ENCODE peak calls at places on chromosome 17, in five cellular contexts. E, I, H, J and Q are unnamed samples.
A peak's percentile ranks its signal among the peaks of the same experiment; 100 is the strongest.

GRCh38 chr17:37405955-37406634 is 541 bp downstream of the ACACA start:
- DNase-seq in E (no peak), I (no peak), J (peak; percentile 12), H (no peak), Q (no peak)

GRCh38 chr17:15479697-15480096 is 12.3 kb upstream of the CDRT4 start:
- DNase-seq in J (peak; percentile 54), E (no peak), I (no peak), H (no peak), Q (no peak)

GRCh38 chr17:19003966-19004600 is 481 bp downstream of the FAM83G start:
- DNase-seq in I (peak; percentile 73), J (peak; percentile 15), H (no peak), E (no peak), Q (peak; percentile 35)

GRCh38 chr17:14731591-14731990 is 430.7 kb downstream of the HS3ST3B1 start:
- DNase-seq in J (no peak), I (no peak), H (no peak), E (no peak), Q (no peak)

GRCh38 chr17:81049372-81049911 is 14.5 kb downstream of the BAIAP2 start:
- DNase-seq in J (no peak), E (no peak), I (no peak), H (no peak), Q (no peak)

GRCh38 chr17:39224778-39225307 is 902 bp downstream of the STAC2 start:
- DNase-seq in J (no peak), I (no peak), E (no peak), H (no peak), Q (no peak)

GRCh38 chr17:34135841-34136240 is 119.2 kb upstream of the CCL2 start:
- DNase-seq in E (no peak), J (no peak), I (no peak), H (no peak), Q (no peak)

GRCh38 chr17:36149296-36149820 is 27.1 kb downstream of the TBC1D3B start:
- DNase-seq in I (peak; percentile 63), J (peak; percentile 82), H (no peak), E (no peak), Q (peak; percentile 30)

GRCh38 chr17:40309938-40310510 is 1.0 kb downstream of the RARA start:
- DNase-seq in H (peak; percentile 70), J (no peak), E (peak; percentile 38), I (peak; percentile 59), Q (no peak)

GRCh38 chr17:10631701-10632100 is 25.4 kb downstream of the MYH3 start:
- DNase-seq in E (no peak), H (no peak), J (no peak), I (no peak), Q (no peak)

GRCh38 chr17:68868708-68869107 is 86.5 kb downstream of the ABCA8 start:
- DNase-seq in H (no peak), I (no peak), J (peak; percentile 51), E (no peak), Q (no peak)

GRCh38 chr17:72538921-72539352 is 418.1 kb downstream of the SOX9 start:
- DNase-seq in J (no peak), I (no peak), E (no peak), H (no peak), Q (no peak)

GRCh38 chr17:65123757-65124675 is 13.2 kb upstream of the RGS9 start:
- DNase-seq in E (no peak), J (peak; percentile 79), H (no peak), I (no peak), Q (no peak)

GRCh38 chr17:75473246-75473645 is 16.8 kb downstream of the TMEM94 start:
- DNase-seq in J (no peak), I (no peak), E (no peak), H (no peak), Q (no peak)

GRCh38 chr17:3603870-3604259 is 5.3 kb downstream of the TRPV1 start:
- DNase-seq in E (no peak), J (no peak), I (no peak), H (no peak), Q (no peak)

GRCh38 chr17:29563816-29564215 is 3.0 kb downstream of the ABHD15 start:
- DNase-seq in J (no peak), I (no peak), H (peak; percentile 53), E (no peak), Q (no peak)

GRCh38 chr17:81118308-81119221 is 46.7 kb upstream of the PVALEF start:
- DNase-seq in H (no peak), I (no peak), J (no peak), E (no peak), Q (no peak)

GRCh38 chr17:42407289-42407836 is 15.7 kb downstream of the CAVIN1 start:
- DNase-seq in J (peak; percentile 60), E (peak; percentile 85), I (peak; percentile 93), H (peak; percentile 90), Q (peak; percentile 89)

GRCh38 chr17:79834575-79835469 is 4.4 kb downstream of the CBX4 start:
- DNase-seq in J (no peak), E (no peak), H (no peak), I (no peak), Q (no peak)

GRCh38 chr17:79835470-79835899 is 3.8 kb downstream of the CBX4 start:
- DNase-seq in H (no peak), I (no peak), E (no peak), J (no peak), Q (no peak)

GRCh38 chr17:79832211-79833109 is 6.8 kb downstream of the CBX4 start:
- DNase-seq in J (no peak), E (peak; percentile 57), I (no peak), H (no peak), Q (no peak)

GRCh38 chr17:79833110-79833450 is 6.2 kb downstream of the CBX4 start:
- DNase-seq in I (no peak), H (no peak), J (no peak), E (no peak), Q (no peak)

GRCh38 chr17:79833744-79834574 is 5.3 kb downstream of the CBX4 start:
- DNase-seq in H (no peak), I (no peak), J (no peak), E (peak; percentile 33), Q (no peak)
- H3K4me3 ChIP-seq in H (no peak overlapping the region), I (no peak overlapping the region), J (no peak overlapping the region), E (no peak overlapping the region), Q (no peak overlapping the region)

GRCh38 chr17:70181866-70182265 is 12.5 kb downstream of the KCNJ2 start:
- DNase-seq in E (no peak), H (no peak), J (peak; percentile 31), I (no peak), Q (no peak)
- H3K4me3 ChIP-seq in E (no peak overlapping the region), H (no peak overlapping the region), J (no peak overlapping the region), I (no peak overlapping the region), Q (no peak overlapping the region)

GRCh38 chr17:74404802-74405201 is 27.1 kb upstream of the GPRC5C start:
- DNase-seq in I (no peak), J (no peak), H (no peak), E (no peak), Q (no peak)
- H3K4me3 ChIP-seq in I (no peak overlapping the region), J (no peak overlapping the region), H (no peak overlapping the region), E (no peak overlapping the region), Q (no peak overlapping the region)

GRCh38 chr17:82649501-82650261 is 1.4 kb upstream of the WDR45B start:
- DNase-seq in E (no peak), H (no peak), J (no peak), I (no peak), Q (peak; percentile 42)
- H3K4me3 ChIP-seq in E (no peak overlapping the region), H (no peak overlapping the region), J (no peak overlapping the region), I (no peak overlapping the region), Q (no peak overlapping the region)

GRCh38 chr17:28043296-28043695 is 819 bp downstream of the NLK start:
- DNase-seq in J (no peak), H (no peak), E (no peak), I (no peak), Q (no peak)
- H3K4me3 ChIP-seq in J (no peak overlapping the region), H (no peak overlapping the region), E (no peak overlapping the region), I (peak overlapping the region; percentile 93), Q (no peak overlapping the region)

GRCh38 chr17:7497636-7498035 is 13.5 kb downstream of the POLR2A start:
- DNase-seq in I (no peak), H (no peak), J (no peak), E (no peak), Q (no peak)
- H3K4me3 ChIP-seq in I (no peak overlapping the region), H (no peak overlapping the region), J (no peak overlapping the region), E (no peak overlapping the region), Q (no peak overlapping the region)

GRCh38 chr17:48816774-48817590 is at the start of gene TTLL6:
- DNase-seq in E (peak; percentile 88), J (peak; percentile 55), H (peak; percentile 89), I (peak; percentile 90), Q (peak; percentile 80)
- H3K4me3 ChIP-seq in E (peak within 1 kb of the TSS; percentile 24), J (peak within 1 kb of the TSS; percentile 41), H (peak within 1 kb of the TSS; percentile 48), I (peak within 1 kb of the TSS; percentile 57), Q (peak within 1 kb of the TSS; percentile 36)

DNA sequence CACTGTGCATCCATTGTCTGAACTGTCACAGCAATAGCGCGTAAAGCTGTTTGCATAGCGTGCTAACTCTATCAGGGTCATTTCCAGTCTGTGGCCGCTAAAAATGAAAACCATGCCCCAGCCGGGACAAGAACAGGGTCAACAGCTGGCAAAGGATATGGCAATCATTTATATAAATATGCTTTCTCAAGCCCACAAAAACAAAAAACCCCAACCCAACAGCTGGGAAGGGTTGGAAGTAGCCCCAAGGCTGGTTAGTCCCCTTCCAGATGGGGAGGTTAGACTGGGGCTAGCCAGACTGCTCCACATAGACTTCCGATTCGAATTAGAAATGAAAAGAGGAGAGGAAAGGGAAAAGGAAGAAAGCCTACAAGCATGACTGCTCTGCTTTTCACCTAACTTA is 203.3 kb upstream of the TBX2 start:
- DNase-seq in E (no peak), J (no peak), I (no peak), H (no peak), Q (no peak)
- H3K4me3 ChIP-seq in E (no peak overlapping the region), J (no peak overlapping the region), I (peak overlapping the region; percentile 43), H (no peak overlapping the region), Q (no peak overlapping the region)

GRCh38 chr17:58249270-58250133 is 11.1 kb downstream of the LPO start:
- DNase-seq in I (peak; percentile 74), E (peak; percentile 68), H (peak; percentile 86), J (peak; percentile 40), Q (peak; percentile 54)
- H3K4me3 ChIP-seq in I (peak overlapping the region; percentile 64), E (peak overlapping the region; percentile 29), H (peak overlapping the region; percentile 55), J (peak overlapping the region; percentile 30), Q (peak overlapping the region; percentile 39)